ENCODE peak calls at places on chromosomes 3 and 15, in five cellular contexts. M, K, Z, C and B are unnamed samples.

GRCh38 chr3:174355505-174355904 is 503.6 kb upstream of the NAALADL2 start:
- DNase-seq in M (no peak), Z (no peak), K (no peak), C (peak), B (no peak)

GRCh38 chr15:85071061-85071460 is 89.4 kb downstream of the PDE8A start:
- DNase-seq in M (no peak), K (no peak), C (no peak), Z (no peak), B (no peak)

GRCh38 chr3:8464668-8465067 is 37.0 kb upstream of the LMCD1 start:
- DNase-seq in K (no peak), C (no peak), M (no peak), Z (peak), B (no peak)

GRCh38 chr15:39194431-39194830 is 386.4 kb upstream of the THBS1 start:
- DNase-seq in K (no peak), C (peak), M (no peak), Z (no peak), B (peak)

GRCh38 chr3:56366641-56366984 is 101.7 kb downstream of the ERC2 start:
- DNase-seq in Z (no peak), C (no peak), K (no peak), M (no peak), B (no peak)

GRCh38 chr3:189076459-189076858 is 95.3 kb upstream of the TPRG1 start:
- DNase-seq in Z (no peak), K (no peak), M (no peak), C (no peak), B (no peak)

GRCh38 chr3:44339990-44340389 is 1.4 kb downstream of the TCAIM start:
- DNase-seq in Z (no peak), C (no peak), M (no peak), K (no peak), B (no peak)

GRCh38 chr15:40775740-40776536 is 6.2 kb downstream of the C15orf62 start:
- DNase-seq in Z (no peak), K (no peak), C (no peak), M (no peak), B (no peak)

GRCh38 chr3:185583925-185584324 is 2.2 kb upstream of the SENP2 start:
- DNase-seq in K (peak), C (no peak), M (no peak), Z (no peak), B (no peak)

GRCh38 chr3:157669403-157669802 is 166.2 kb upstream of the VEPH1 start:
- DNase-seq in C (no peak), Z (no peak), K (no peak), M (no peak), B (no peak)

GRCh38 chr3:151483488-151483887 is 22.6 kb upstream of the IGSF10 start:
- DNase-seq in Z (no peak), C (no peak), M (no peak), K (peak), B (no peak)

GRCh38 chr15:72782993-72783562 is 480 bp downstream of the ADPGK start:
- DNase-seq in M (peak), K (peak), C (peak), Z (peak), B (no peak)

GRCh38 chr15:28873585-28874139 is 12.1 kb upstream of the APBA2 start:
- DNase-seq in Z (no peak), C (no peak), M (no peak), K (no peak), B (no peak)

GRCh38 chr15:38514601-38515000 is 50.0 kb downstream of the RASGRP1 start:
- DNase-seq in Z (no peak), K (no peak), C (no peak), M (no peak), B (no peak)

GRCh38 chr15:36775209-36775608 is 195.8 kb downstream of the CDIN1 start:
- DNase-seq in M (no peak), Z (no peak), K (no peak), C (no peak), B (no peak)

GRCh38 chr3:64443553-64444331 is 218.5 kb upstream of the PRICKLE2 start:
- DNase-seq in K (peak), Z (peak), M (no peak), C (peak), B (no peak)

GRCh38 chr3:98902341-98902740 is 846 bp upstream of the DCBLD2 start:
- DNase-seq in Z (no peak), M (no peak), C (no peak), K (no peak), B (no peak)

GRCh38 chr15:61256231-61256630 is 27.1 kb upstream of the RORA start:
- DNase-seq in C (peak), K (no peak), M (no peak), Z (no peak), B (no peak)

GRCh38 chr15:73959012-73959581 is 32.8 kb downstream of the LOXL1 start:
- DNase-seq in M (no peak), C (no peak), K (no peak), Z (peak), B (no peak)

GRCh38 chr3:191952609-191953008 is 491.6 kb downstream of the PYDC2 start:
- DNase-seq in C (no peak), Z (no peak), K (no peak), M (no peak), B (no peak)

GRCh38 chr3:40191850-40192448 is 117.6 kb upstream of the EIF1B start:
- DNase-seq in M (peak), K (peak), Z (peak), C (peak), B (no peak)

GRCh38 chr15:53739651-53740050 is 19.8 kb downstream of the WDR72 start:
- DNase-seq in C (no peak), Z (no peak), K (no peak), M (no peak), B (no peak)

GRCh38 chr15:31970007-31970406 is 60.3 kb upstream of the CHRNA7 start:
- DNase-seq in Z (no peak), K (peak), M (no peak), C (no peak), B (no peak)

GRCh38 chr3:108918866-108919265 is 34.8 kb downstream of the GUCA1C start:
- DNase-seq in Z (no peak), C (no peak), K (no peak), M (no peak), B (no peak)

GRCh38 chr15:61379005-61379404 is 149.9 kb upstream of the RORA start:
- DNase-seq in M (no peak), K (no peak), C (no peak), Z (no peak), B (no peak)

GRCh38 chr3:152508705-152509104 is 240.0 kb downstream of the MBNL1 start:
- DNase-seq in C (peak), Z (no peak), M (no peak), K (no peak), B (no peak)

GRCh38 chr3:9669720-9670432 is 20.6 kb downstream of the MTMR14 start:
- DNase-seq in M (peak), Z (no peak), C (no peak), K (no peak), B (peak)

GRCh38 chr15:60374628-60375081 is 23.1 kb downstream of the ANXA2 start:
- DNase-seq in M (no peak), K (no peak), Z (no peak), C (peak), B (peak)

GRCh38 chr3:73656241-73656890 is 31.6 kb upstream of the PDZRN3 start:
- DNase-seq in Z (no peak), C (peak), M (no peak), K (no peak), B (peak)

GRCh38 chr3:43867673-43868072 is 176.9 kb downstream of the ABHD5 start:
- DNase-seq in C (peak), Z (no peak), K (no peak), M (no peak), B (peak)

GRCh38 chr3:17674082-17674686 is 68.2 kb downstream of the TBC1D5 start:
- DNase-seq in M (no peak), C (no peak), K (no peak), Z (no peak), B (no peak)

GRCh38 chr3:89762360-89762759 is 654.9 kb downstream of the EPHA3 start:
- DNase-seq in M (no peak), Z (no peak), C (no peak), K (no peak), B (no peak)

GRCh38 chr3:115974940-115975339 is 351.6 kb downstream of the GAP43 start:
- DNase-seq in K (no peak), Z (no peak), M (no peak), C (peak), B (no peak)

GRCh38 chr15:101064795-101065569 is 145.8 kb downstream of the LRRK1 start:
- DNase-seq in K (no peak), M (no peak), C (no peak), Z (no peak), B (no peak)

GRCh38 chr3:153160451-153161137 is 1.4 kb upstream of the RAP2B start:
- DNase-seq in Z (peak), C (peak), K (peak), M (peak), B (peak)

GRCh38 chr15:78316211-78317077 is 17.0 kb upstream of the SKIC8 start:
- DNase-seq in K (peak), M (no peak), C (no peak), Z (peak), B (no peak)

DNA sequence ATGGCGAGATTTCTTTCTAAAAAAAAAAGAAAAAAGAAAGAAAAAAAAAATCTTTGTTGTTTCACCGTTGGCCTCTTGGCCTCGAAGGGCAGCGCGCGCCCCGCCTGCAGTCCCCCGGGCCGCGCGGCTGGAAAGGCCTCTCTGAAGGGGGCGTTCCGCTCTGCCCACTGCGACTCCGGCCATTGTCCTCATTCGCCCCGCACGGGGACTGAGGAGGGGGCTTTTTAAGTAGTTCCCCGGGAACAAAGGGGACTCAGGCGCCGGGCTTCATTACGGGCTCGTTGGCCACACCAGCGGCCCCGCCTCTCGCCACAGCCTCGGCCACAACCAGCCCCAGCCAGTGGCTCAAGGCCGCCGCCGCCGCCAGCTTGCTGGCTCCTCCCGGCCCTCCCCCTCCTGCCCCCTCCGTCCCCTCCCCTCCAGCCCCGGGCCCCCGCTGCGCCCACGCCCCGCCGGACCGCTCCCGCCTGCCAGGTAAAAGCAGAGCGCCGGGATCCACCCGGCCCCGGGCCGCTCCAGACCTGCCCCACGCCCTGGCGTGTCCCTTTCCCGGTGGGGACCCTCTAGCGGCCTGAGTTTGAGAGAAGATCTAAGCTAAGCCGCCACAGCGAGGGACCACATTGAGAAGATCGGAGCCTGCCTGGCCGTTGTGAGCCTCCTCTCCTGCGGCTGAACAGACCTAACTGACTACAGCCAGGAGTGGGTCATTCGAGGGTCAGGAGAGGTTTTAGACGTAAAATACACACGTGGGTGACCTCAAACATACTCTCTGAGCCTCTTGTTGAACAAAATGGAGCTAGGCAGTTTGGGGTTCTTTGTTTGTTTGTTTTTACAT is 54.1 kb downstream of the CPN2 start:
- DNase-seq in C (no peak), Z (no peak), M (no peak), K (no peak), B (no peak)
- H3K4me3 ChIP-seq in C (peak), Z (peak), M (peak), K (peak), B (no peak)

GRCh38 chr15:98712845-98713584 is 64.7 kb downstream of the IGF1R start:
- DNase-seq in K (no peak), M (no peak), C (no peak), Z (no peak), B (no peak)

GRCh38 chr15:98715401-98715800 is 67.1 kb downstream of the IGF1R start:
- DNase-seq in M (no peak), Z (no peak), K (no peak), C (no peak), B (no peak)

GRCh38 chr15:98714906-98715305 is 66.6 kb downstream of the IGF1R start:
- DNase-seq in C (no peak), K (no peak), Z (no peak), M (peak), B (no peak)

GRCh38 chr15:98711810-98712209 is 63.5 kb downstream of the IGF1R start:
- DNase-seq in C (no peak), K (no peak), Z (no peak), M (no peak), B (no peak)

DNA sequence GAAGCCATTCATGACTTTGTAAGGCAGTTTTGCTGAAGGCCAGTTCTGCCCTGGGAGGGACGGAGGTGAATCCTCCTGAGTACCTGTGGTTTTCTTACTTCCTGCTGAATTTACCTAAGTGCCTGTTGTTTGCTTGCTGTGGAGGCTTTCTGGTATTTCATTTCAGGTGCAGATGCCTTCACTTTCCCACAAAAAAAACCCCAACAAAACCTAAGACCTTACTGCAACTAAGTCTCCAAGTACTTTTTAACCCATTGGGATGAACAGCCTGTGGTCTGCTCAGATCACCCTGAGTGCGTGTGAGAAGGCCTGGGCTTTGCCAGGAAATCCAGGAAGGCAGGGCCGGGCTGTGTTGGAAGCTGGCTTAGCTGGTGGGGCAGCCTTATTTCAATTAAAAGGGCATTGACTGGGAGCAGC is 65.3 kb downstream of the IGF1R start:
- DNase-seq in K (peak), Z (no peak), M (no peak), C (no peak), B (no peak)
- TF ChIP-seq CTCF in K (no peak), Z (no peak), M (no peak), C (no peak), B (no peak)

GRCh38 chr15:92391640-92392039 is 2.0 kb upstream of the ST8SIA2 start:
- DNase-seq in K (no peak), M (no peak), C (peak), Z (no peak), B (no peak)
- H3K4me3 ChIP-seq in K (no peak), M (no peak), C (no peak), Z (no peak), B (no peak)

GRCh38 chr3:48556796-48557626 is at the start of gene PFKFB4:
- DNase-seq in Z (peak), M (peak), K (peak), C (peak), B (peak)
- TF ChIP-seq CTCF in Z (no peak), M (peak), K (no peak), C (no peak), B (peak)

GRCh38 chr3:146625117-146625775 is 20.1 kb upstream of the PLSCR5 start:
- DNase-seq in M (no peak), Z (no peak), C (peak), K (no peak), B (no peak)
- H3K4me3 ChIP-seq in M (peak), Z (peak), C (peak), K (no peak), B (no peak)